ENCODE peak calls at places on chromosomes 7 and 10, in six cellular contexts. Y is cardiac muscle cell, W is RWPE2, R is Calu3, P is heart right ventricle, H is bronchial epithelial cell. O is an unnamed sample.

GRCh38 chr7:158487546-158488224 is 99.9 kb downstream of the PTPRN2 start:
- DNase-seq in Y (no peak), W (no peak), R (no peak), P (no peak), H (no peak), O (no peak)

GRCh38 chr7:6453737-6454136 is 6.0 kb upstream of the DAGLB start:
- DNase-seq in Y (no peak), W (peak), R (no peak), P (no peak), H (peak), O (no peak)

GRCh38 chr10:133142523-133143199 is 17.4 kb upstream of the KNDC1 start:
- DNase-seq in Y (no peak), W (peak), R (no peak), P (no peak), H (no peak), O (peak)

GRCh38 chr7:134365341-134366054 is 48.8 kb upstream of the SLC35B4 start:
- DNase-seq in Y (no peak), W (no peak), R (no peak), P (no peak), H (peak), O (no peak)

GRCh38 chr10:125982256-125982948 is 86.0 kb downstream of the FANK1 start:
- DNase-seq in Y (peak), W (no peak), R (peak), P (peak), H (peak), O (no peak)

GRCh38 chr7:495761-496321 is 23.8 kb downstream of the PDGFA start:
- DNase-seq in Y (no peak), W (peak), R (no peak), P (no peak), H (no peak), O (peak)

GRCh38 chr7:43785425-43785824 is 26.9 kb downstream of the BLVRA start:
- DNase-seq in Y (no peak), W (no peak), R (no peak), P (no peak), H (peak), O (no peak)

GRCh38 chr10:127942811-127943210 is 35.9 kb downstream of the PTPRE start:
- DNase-seq in Y (no peak), W (no peak), R (no peak), P (no peak), H (no peak), O (no peak)

GRCh38 chr10:106450966-106451365 is 713.5 kb downstream of the SORCS1 start:
- DNase-seq in Y (no peak), W (no peak), R (no peak), P (no peak), H (no peak), O (no peak)

GRCh38 chr7:13742719-13743640 is 246.5 kb downstream of the ETV1 start:
- DNase-seq in Y (peak), W (no peak), R (peak), P (peak), H (peak), O (no peak)

GRCh38 chr7:143256932-143257331 is 6.3 kb upstream of the GSTK1 start:
- DNase-seq in Y (no peak), W (no peak), R (no peak), P (no peak), H (no peak), O (no peak)

GRCh38 chr10:17348111-17349008 is 106.0 kb downstream of the ST8SIA6 start:
- DNase-seq in Y (peak), W (peak), R (peak), P (peak), H (peak), O (no peak)

GRCh38 chr7:112492165-112492564 is 11.4 kb downstream of the LSMEM1 start:
- DNase-seq in Y (no peak), W (no peak), R (no peak), P (no peak), H (no peak), O (no peak)

GRCh38 chr7:36408589-36408988 is 18.9 kb downstream of the ANLN start:
- DNase-seq in Y (no peak), W (no peak), R (peak), P (no peak), H (peak), O (no peak)

GRCh38 chr7:145978769-145979168 is 137.8 kb upstream of the CNTNAP2 start:
- DNase-seq in Y (no peak), W (no peak), R (no peak), P (no peak), H (no peak), O (no peak)

GRCh38 chr10:6795571-6795970 is 215.5 kb upstream of the PRKCQ start:
- DNase-seq in Y (no peak), W (no peak), R (no peak), P (no peak), H (no peak), O (no peak)

GRCh38 chr10:47033541-47034270 is 122.5 kb downstream of the PTPN20 start:
- DNase-seq in Y (no peak), W (no peak), R (no peak), P (no peak), H (no peak), O (peak)

GRCh38 chr10:120188950-120189349 is 268.1 kb upstream of the PLPP4 start:
- DNase-seq in Y (no peak), W (no peak), R (no peak), P (no peak), H (no peak), O (no peak)

GRCh38 chr10:82150123-82150900 is 275.3 kb downstream of the NRG3 start:
- DNase-seq in Y (peak), W (no peak), R (peak), P (peak), H (no peak), O (no peak)

GRCh38 chr10:11210211-11210922 is 192.7 kb downstream of the CELF2 start:
- DNase-seq in Y (no peak), W (no peak), R (no peak), P (no peak), H (no peak), O (no peak)

GRCh38 chr7:1123721-1124120 is 35.8 kb downstream of the GPER1 start:
- DNase-seq in Y (peak), W (no peak), R (no peak), P (peak), H (no peak), O (peak)

GRCh38 chr10:125340871-125341270 is 180.5 kb upstream of the CTBP2 start:
- DNase-seq in Y (no peak), W (no peak), R (no peak), P (no peak), H (peak), O (no peak)

GRCh38 chr7:90320801-90321494 is at the start of gene FAM237B:
- DNase-seq in Y (peak), W (no peak), R (peak), P (no peak), H (no peak), O (no peak)

GRCh38 chr7:36652431-36652830 is 71.9 kb downstream of the AOAH start:
- DNase-seq in Y (no peak), W (no peak), R (no peak), P (no peak), H (no peak), O (no peak)

GRCh38 chr7:151366141-151366871 is 24.7 kb downstream of the NUB1 start:
- DNase-seq in Y (no peak), W (no peak), R (no peak), P (no peak), H (no peak), O (no peak)

GRCh38 chr7:80312139-80312661 is 177.6 kb downstream of the GNAI1 start:
- DNase-seq in Y (no peak), W (no peak), R (peak), P (no peak), H (peak), O (no peak)

GRCh38 chr10:100315603-100316002 is 14.4 kb downstream of the PKD2L1 start:
- DNase-seq in Y (no peak), W (no peak), R (no peak), P (no peak), H (no peak), O (no peak)

GRCh38 chr10:58952747-58953466 is 223.5 kb upstream of the PHYHIPL start:
- DNase-seq in Y (peak), W (no peak), R (peak), P (peak), H (peak), O (no peak)

GRCh38 chr7:4607321-4607729 is 74.8 kb upstream of the FOXK1 start:
- DNase-seq in Y (no peak), W (no peak), R (no peak), P (no peak), H (no peak), O (no peak)

GRCh38 chr7:84529480-84530205 is 335.1 kb upstream of the SEMA3A start:
- DNase-seq in Y (no peak), W (no peak), R (peak), P (no peak), H (peak), O (no peak)

GRCh38 chr7:100444311-100445278 is 8.3 kb upstream of the PPP1R35 start:
- DNase-seq in Y (no peak), W (no peak), R (no peak), P (peak), H (peak), O (peak)

GRCh38 chr10:72069751-72070501 is 18.4 kb downstream of the SPOCK2 start:
- DNase-seq in Y (no peak), W (no peak), R (peak), P (no peak), H (no peak), O (no peak)
- TF ChIP-seq CTCF in Y (peak), W (no peak), R (no peak), P (peak), H (no peak), O (peak)

DNA sequence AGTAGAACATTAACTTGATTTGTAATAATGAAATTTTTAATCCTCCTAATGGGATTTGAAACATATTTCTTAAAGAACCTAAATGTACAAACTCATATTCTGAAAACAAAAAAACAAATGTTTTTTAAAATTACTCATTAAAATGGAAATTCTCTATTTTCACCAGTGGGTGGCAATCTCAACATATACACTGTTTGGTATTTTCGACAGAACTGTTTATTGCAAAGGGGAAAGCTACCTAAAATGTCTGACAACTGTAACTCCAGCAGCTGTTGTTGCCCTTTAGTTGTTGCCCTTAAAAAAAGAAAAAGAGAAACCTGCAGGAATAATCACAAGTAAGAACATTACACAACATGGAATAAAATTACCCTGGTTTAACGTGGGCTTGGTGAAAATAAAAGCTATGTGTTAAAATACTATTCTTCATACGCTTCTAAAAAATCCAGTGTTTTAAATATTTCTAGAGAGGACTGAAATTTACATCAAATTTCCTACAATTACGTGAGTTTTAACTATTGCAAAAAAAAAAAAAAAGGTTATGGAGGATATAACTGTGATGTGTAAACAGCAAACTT is 54.5 kb downstream of the COL1A2 start:
- DNase-seq in Y (peak), W (no peak), R (no peak), P (no peak), H (peak), O (no peak)
- TF ChIP-seq CTCF in Y (peak), W (peak), R (no peak), P (peak), H (no peak), O (peak)

DNA sequence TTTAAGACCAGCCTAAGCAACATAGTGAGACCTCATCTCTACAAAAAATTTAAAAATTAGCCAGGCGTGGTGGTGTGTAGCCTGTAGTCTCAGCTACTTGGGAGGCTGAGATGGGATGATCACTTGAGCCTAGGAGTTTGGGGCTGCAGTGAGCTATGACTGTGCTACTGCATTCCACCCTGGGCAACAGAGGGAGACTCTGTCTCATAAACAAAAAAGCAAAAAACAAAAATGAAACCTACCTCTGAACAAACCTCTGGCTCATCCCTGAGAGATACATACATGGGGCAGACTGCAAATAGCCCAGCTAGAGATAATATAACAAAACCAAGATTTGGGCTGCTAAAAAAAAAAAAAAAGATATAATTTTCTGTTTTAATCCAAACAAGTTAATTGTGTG is 19.5 kb downstream of the C10orf67 start:
- DNase-seq in Y (no peak), W (no peak), R (no peak), P (no peak), H (no peak), O (no peak)
- TF ChIP-seq CTCF in Y (peak), W (peak), R (no peak), P (peak), H (no peak), O (no peak)

GRCh38 chr10:99276848-99277486 is 41.3 kb upstream of the HPSE2 start:
- DNase-seq in Y (peak), W (no peak), R (no peak), P (no peak), H (peak), O (no peak)
- TF ChIP-seq CTCF in Y (peak), W (peak), R (no peak), P (no peak), H (peak), O (peak)

GRCh38 chr10:24701447-24701846 is 22.2 kb downstream of the ARHGAP21 start:
- DNase-seq in Y (no peak), W (no peak), R (no peak), P (no peak), H (no peak), O (no peak)
- TF ChIP-seq CTCF in Y (no peak), W (no peak), R (no peak), P (no peak), H (no peak), O (no peak)

DNA sequence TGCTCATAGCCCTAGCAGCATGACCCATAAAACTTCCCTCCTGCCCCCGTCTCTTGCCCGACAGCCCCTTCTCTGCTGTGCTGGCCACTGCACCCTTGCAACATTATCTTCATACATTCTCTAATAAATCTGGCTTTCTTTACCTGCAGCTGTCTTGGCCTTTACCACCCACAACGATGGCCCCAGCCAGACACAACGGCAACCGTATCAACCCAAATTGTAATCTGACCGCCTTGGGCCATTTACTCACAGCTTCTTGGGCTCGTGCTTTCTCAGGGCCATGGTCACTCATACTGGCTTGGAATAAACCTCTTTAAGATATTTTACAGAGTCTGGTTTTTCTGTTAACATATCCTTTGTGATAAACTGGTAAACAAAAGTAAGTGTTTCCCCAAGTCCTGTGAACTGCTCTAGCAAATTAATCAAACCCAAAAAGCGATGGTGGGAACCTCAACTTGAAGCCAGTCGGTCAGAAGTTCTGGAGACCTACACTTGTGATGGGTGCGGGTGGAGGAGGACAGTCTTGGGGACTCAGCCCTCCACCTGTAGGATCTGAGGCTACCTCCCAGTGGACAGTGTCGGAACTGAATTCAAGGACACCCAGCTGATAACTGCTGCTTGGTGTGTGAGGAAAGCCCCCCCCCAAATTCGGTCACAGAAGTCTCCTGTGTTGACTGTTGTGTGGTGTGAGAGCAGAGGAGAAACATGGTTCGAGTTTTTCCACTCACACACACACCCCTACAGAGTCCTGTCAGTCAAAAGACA is 87.6 kb upstream of the ATP6V0A4 start:
- DNase-seq in Y (no peak), W (no peak), R (no peak), P (no peak), H (no peak), O (no peak)
- TF ChIP-seq CTCF in Y (no peak), W (no peak), R (no peak), P (no peak), H (peak), O (no peak)

GRCh38 chr7:118110178-118110577 is 73.8 kb upstream of the LSM8 start:
- DNase-seq in Y (no peak), W (no peak), R (no peak), P (no peak), H (no peak), O (no peak)

GRCh38 chr7:118109607-118110006 is 74.4 kb upstream of the LSM8 start:
- DNase-seq in Y (no peak), W (no peak), R (peak), P (no peak), H (peak), O (no peak)

GRCh38 chr7:118104812-118105441 is 79.0 kb upstream of the LSM8 start:
- DNase-seq in Y (peak), W (no peak), R (no peak), P (no peak), H (peak), O (no peak)
- TF ChIP-seq CTCF in Y (peak), W (peak), R (no peak), P (peak), H (peak), O (peak)

GRCh38 chr10:68598978-68599753 is 39.0 kb downstream of the TET1 start:
- DNase-seq in Y (peak), W (peak), R (peak), P (peak), H (peak), O (no peak)

GRCh38 chr10:68601490-68602265 is 41.5 kb downstream of the TET1 start:
- DNase-seq in Y (no peak), W (no peak), R (no peak), P (no peak), H (no peak), O (no peak)

GRCh38 chr10:68599754-68600040 is 39.6 kb downstream of the TET1 start:
- DNase-seq in Y (no peak), W (no peak), R (no peak), P (no peak), H (no peak), O (no peak)

GRCh38 chr10:68602434-68602833 is 42.3 kb downstream of the TET1 start:
- DNase-seq in Y (no peak), W (no peak), R (no peak), P (no peak), H (no peak), O (no peak)

DNA sequence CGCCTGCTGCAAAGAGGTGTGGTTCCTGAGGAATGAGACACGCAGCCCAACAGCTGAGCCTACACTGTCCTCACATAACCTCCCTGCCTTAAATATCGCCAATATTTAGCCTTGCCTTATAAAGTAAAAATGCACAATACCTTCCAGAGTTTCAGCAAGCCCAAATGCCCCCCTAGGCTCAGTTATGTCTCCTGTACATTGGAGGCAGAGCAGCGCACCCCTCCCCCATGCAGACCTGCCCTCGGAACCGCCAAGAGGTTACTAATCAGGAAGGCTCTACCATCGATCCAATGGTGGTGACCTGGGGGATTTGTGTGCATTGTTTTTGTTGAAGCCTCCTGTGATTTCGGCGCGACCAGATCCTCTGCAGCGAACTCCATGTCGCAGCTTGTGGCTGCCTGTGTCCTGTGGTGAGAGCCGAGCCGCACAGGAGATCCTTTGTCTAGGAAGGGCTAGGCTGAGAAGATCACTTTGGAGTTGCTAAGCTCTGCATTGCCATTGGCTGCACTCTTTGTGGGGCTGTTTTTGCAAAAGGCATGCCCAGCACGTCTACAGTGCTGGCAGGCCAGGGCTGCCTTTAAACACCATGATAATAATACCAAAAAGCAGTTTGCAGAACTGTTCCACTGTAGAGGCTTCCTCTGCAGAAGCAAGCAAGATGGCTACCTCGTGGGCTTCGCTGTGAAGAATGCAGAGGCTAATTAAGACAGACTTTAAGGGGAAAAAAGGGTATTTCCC is 40.1 kb downstream of the TET1 start:
- DNase-seq in Y (peak), W (no peak), R (peak), P (peak), H (peak), O (no peak)
- TF ChIP-seq CTCF in Y (no peak), W (no peak), R (no peak), P (no peak), H (no peak), O (no peak)

GRCh38 chr10:32207544-32207943 is 139.4 kb downstream of the EPC1 start:
- DNase-seq in Y (peak), W (no peak), R (peak), P (peak), H (peak), O (no peak)

GRCh38 chr10:32205666-32206065 is 141.3 kb downstream of the EPC1 start:
- DNase-seq in Y (no peak), W (no peak), R (no peak), P (no peak), H (no peak), O (no peak)

GRCh38 chr10:32210306-32211045 is 136.5 kb downstream of the EPC1 start:
- DNase-seq in Y (peak), W (no peak), R (peak), P (peak), H (peak), O (no peak)

DNA sequence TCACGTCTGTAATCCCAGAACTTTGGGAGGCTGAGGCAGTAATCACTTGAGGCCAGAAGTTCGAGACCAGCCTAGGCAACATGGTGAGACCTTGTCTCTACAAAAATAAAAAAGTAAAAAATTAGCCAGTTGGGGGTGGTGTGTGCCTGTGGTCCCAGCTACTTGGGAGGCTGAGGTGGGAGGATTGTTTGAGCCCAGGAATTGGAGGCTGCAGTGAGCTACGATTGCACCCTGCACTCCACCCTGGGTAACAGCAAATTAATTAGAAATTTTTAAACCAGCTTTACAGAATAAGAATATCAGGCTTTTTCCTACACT is 136.0 kb downstream of the EPC1 start:
- DNase-seq in Y (no peak), W (no peak), R (no peak), P (no peak), H (no peak), O (no peak)
- TF ChIP-seq CTCF in Y (no peak), W (peak), R (no peak), P (no peak), H (no peak), O (peak)

GRCh38 chr10:84842593-84842992 is 514.2 kb downstream of the CCSER2 start:
- DNase-seq in Y (no peak), W (no peak), R (no peak), P (peak), H (no peak), O (no peak)
- TF ChIP-seq CTCF in Y (no peak), W (no peak), R (no peak), P (no peak), H (no peak), O (no peak)

O was measured in chondrocyte.